ENCODE peak calls at places on chromosomes 2 and 18, in five cellular contexts. E, S, P, U and I are unnamed samples.

GRCh38 chr2:34104601-34105000 is 505.5 kb upstream of the FAM98A start:
- DNase-seq in E (no peak), P (peak), U (no peak), S (no peak), I (no peak)

GRCh38 chr2:157789161-157789720 is 86.9 kb downstream of the ACVR1 start:
- DNase-seq in S (no peak), U (no peak), E (no peak), P (no peak), I (no peak)

GRCh38 chr2:208542465-208543041 is 136.0 kb downstream of the PTH2R start:
- DNase-seq in E (no peak), U (no peak), P (no peak), S (no peak), I (no peak)

GRCh38 chr2:234001380-234001993 is 49.0 kb upstream of the SPP2 start:
- DNase-seq in P (no peak), S (no peak), U (no peak), E (no peak), I (no peak)

GRCh38 chr18:33804258-33804657 is 226.2 kb downstream of the ASXL3 start:
- DNase-seq in P (peak), E (no peak), U (no peak), S (no peak), I (no peak)

GRCh38 chr18:49008716-49009115 is 58.0 kb upstream of the SMAD7 start:
- DNase-seq in U (no peak), S (no peak), E (peak), P (no peak), I (no peak)

GRCh38 chr2:11127791-11128190 is 27.5 kb upstream of the SLC66A3 start:
- DNase-seq in S (no peak), E (no peak), P (no peak), U (no peak), I (no peak)

GRCh38 chr2:127025357-127026062 is 81.4 kb downstream of the BIN1 start:
- DNase-seq in S (peak), E (peak), U (peak), P (peak), I (peak)

GRCh38 chr2:64586883-64587481 is 62.9 kb downstream of the AFTPH start:
- DNase-seq in U (no peak), P (peak), S (peak), E (no peak), I (peak)

GRCh38 chr2:231696004-231696367 is 12.3 kb upstream of the PTMA start:
- DNase-seq in S (no peak), P (peak), E (no peak), U (no peak), I (no peak)

GRCh38 chr18:22831441-22831904 is 101.7 kb upstream of the RBBP8 start:
- DNase-seq in S (no peak), U (peak), E (no peak), P (peak), I (no peak)

GRCh38 chr2:16012626-16013501 is 72.5 kb downstream of the MYCN start:
- DNase-seq in E (no peak), S (no peak), P (no peak), U (no peak), I (no peak)

GRCh38 chr2:84132371-84132770 is 326.7 kb downstream of the SUCLG1 start:
- DNase-seq in E (no peak), P (no peak), S (no peak), U (no peak), I (no peak)

GRCh38 chr2:240257940-240258580 is 117.6 kb upstream of the OTOS start:
- DNase-seq in P (no peak), U (no peak), S (no peak), E (no peak), I (no peak)

GRCh38 chr2:221571108-221571390 is 1.1 kb downstream of the EPHA4 start:
- DNase-seq in U (no peak), E (peak), P (no peak), S (no peak), I (peak)

GRCh38 chr18:33404244-33404873 is 36.2 kb downstream of the CCDC178 start:
- DNase-seq in S (no peak), P (peak), U (no peak), E (no peak), I (no peak)

GRCh38 chr2:9178110-9178904 is 28.3 kb upstream of the ASAP2 start:
- DNase-seq in U (no peak), P (peak), S (no peak), E (no peak), I (no peak)

GRCh38 chr2:217249490-217250451 is 389.9 kb upstream of the TNP1 start:
- DNase-seq in P (no peak), E (no peak), U (no peak), S (no peak), I (no peak)

GRCh38 chr2:73258186-73258912 is 24.2 kb downstream of the CCT7 start:
- DNase-seq in S (no peak), P (no peak), E (no peak), U (no peak), I (no peak)

GRCh38 chr18:39037925-39038324 is 1472.3 kb upstream of the CELF4 start:
- DNase-seq in P (no peak), E (no peak), U (no peak), S (no peak), I (no peak)

GRCh38 chr2:31299547-31299946 is 65.6 kb downstream of the EHD3 start:
- DNase-seq in E (no peak), S (no peak), U (no peak), P (no peak), I (no peak)

GRCh38 chr18:74460825-74461224 is 3.7 kb upstream of the DIPK1C start:
- DNase-seq in S (no peak), U (no peak), E (no peak), P (no peak), I (no peak)

GRCh38 chr18:69727912-69728572 is 219.6 kb downstream of the CD226 start:
- DNase-seq in P (no peak), U (no peak), S (no peak), E (no peak), I (no peak)

GRCh38 chr2:157684940-157685466 is 56.3 kb upstream of the ACVR1C start:
- DNase-seq in P (no peak), E (no peak), U (no peak), S (no peak), I (no peak)

GRCh38 chr2:501667-502066 is 175.5 kb downstream of the TMEM18 start:
- DNase-seq in U (no peak), S (no peak), P (no peak), E (no peak), I (no peak)